ENCODE peak calls at places on chromosomes 4 and X, in seven cellular contexts. K is fibroblast of villous mesenchyme, V is MM.1S, Y is endothelial cell, N is nephron progenitor cell, Z is breast epithelium, W is activated B cell treated with CpG ODN at 0.5 μM for 24 hours. H is an unnamed sample.

GRCh38 chrX:13868481-13869040 is 51.7 kb upstream of the GPM6B start:
- DNase-seq in K (peak; percentile 54), V (no peak), Y (no peak), N (no peak), Z (no peak), W (no peak), H (no peak)

GRCh38 chrX:31546130-31546529 is 474.3 kb upstream of the FTHL17 start:
- DNase-seq in K (peak; percentile 44), V (no peak), Y (no peak), N (no peak), Z (no peak), W (no peak), H (no peak)

GRCh38 chr4:185734214-185734613 is 77.8 kb downstream of the SORBS2 start:
- DNase-seq in K (no peak), V (peak; percentile 25), Y (no peak), N (no peak), Z (no peak), W (no peak), H (no peak)

GRCh38 chr4:140180577-140180976 is 26.6 kb upstream of the MAML3 start:
- DNase-seq in K (no peak), V (no peak), Y (no peak), N (no peak), Z (no peak), W (no peak), H (no peak)

GRCh38 chr4:85929926-85930325 is 429.9 kb downstream of the MAPK10 start:
- DNase-seq in K (no peak), V (no peak), Y (peak; percentile 12), N (peak; percentile 40), Z (no peak), W (no peak), H (no peak)

GRCh38 chrX:84907324-84907946 is 96.2 kb upstream of the APOOL start:
- DNase-seq in K (peak; percentile 7), V (peak; percentile 13), Y (no peak), N (no peak), Z (no peak), W (no peak), H (no peak)

GRCh38 chr4:159188646-159189045 is 85.8 kb downstream of the RAPGEF2 start:
- DNase-seq in K (no peak), V (no peak), Y (no peak), N (no peak), Z (no peak), W (no peak), H (no peak)

GRCh38 chr4:17762705-17763104 is 18.7 kb downstream of the FAM184B start:
- DNase-seq in K (peak; percentile 37), V (no peak), Y (no peak), N (no peak), Z (no peak), W (no peak), H (no peak)

GRCh38 chrX:107747596-107748161 is 27.9 kb downstream of the TSC22D3 start:
- DNase-seq in K (peak; percentile 63), V (no peak), Y (no peak), N (no peak), Z (no peak), W (no peak), H (no peak)

GRCh38 chrX:15242899-15243555 is 26.9 kb downstream of the ASB9 start:
- DNase-seq in K (peak; percentile 74), V (peak; percentile 38), Y (peak; percentile 6), N (peak; percentile 7), Z (no peak), W (no peak), H (peak; percentile 27)

GRCh38 chr4:26583538-26583864 is 383 bp upstream of the TBC1D19 start:
- DNase-seq in K (no peak), V (no peak), Y (no peak), N (no peak), Z (no peak), W (no peak), H (no peak)

GRCh38 chr4:168755643-168756482 is 254.2 kb downstream of the CBR4 start:
- DNase-seq in K (peak; percentile 47), V (no peak), Y (no peak), N (no peak), Z (no peak), W (no peak), H (no peak)

GRCh38 chrX:29690061-29690460 is 525.3 kb upstream of the MAGEB2 start:
- DNase-seq in K (peak; percentile 47), V (no peak), Y (no peak), N (no peak), Z (no peak), W (no peak), H (no peak)

GRCh38 chrX:29691044-29691443 is 524.3 kb upstream of the MAGEB2 start:
- DNase-seq in K (no peak), V (no peak), Y (no peak), N (no peak), Z (no peak), W (no peak), H (no peak)

GRCh38 chrX:29687687-29688086 is 527.7 kb upstream of the MAGEB2 start:
- DNase-seq in K (peak; percentile 43), V (no peak), Y (no peak), N (no peak), Z (no peak), W (no peak), H (no peak)
- TF ChIP-seq CTCF in K (peak; percentile 15), V (no peak), Y (no peak), N (no peak), Z (no peak), W (no peak), H (no peak)

GRCh38 chr4:8409271-8410065 is 31.1 kb downstream of the ACOX3 start:
- DNase-seq in K (peak; percentile 76), V (no peak), Y (no peak), N (peak; percentile 35), Z (no peak), W (no peak), H (no peak)

GRCh38 chr4:8405516-8405875 is 35.0 kb downstream of the ACOX3 start:
- DNase-seq in K (no peak), V (no peak), Y (no peak), N (no peak), Z (no peak), W (no peak), H (no peak)

GRCh38 chr4:8407756-8408155 is 32.8 kb downstream of the ACOX3 start:
- DNase-seq in K (no peak), V (no peak), Y (no peak), N (no peak), Z (no peak), W (no peak), H (no peak)

GRCh38 chr4:8404791-8405515 is 35.6 kb downstream of the ACOX3 start:
- DNase-seq in K (no peak), V (no peak), Y (no peak), N (no peak), Z (no peak), W (no peak), H (no peak)

DNA sequence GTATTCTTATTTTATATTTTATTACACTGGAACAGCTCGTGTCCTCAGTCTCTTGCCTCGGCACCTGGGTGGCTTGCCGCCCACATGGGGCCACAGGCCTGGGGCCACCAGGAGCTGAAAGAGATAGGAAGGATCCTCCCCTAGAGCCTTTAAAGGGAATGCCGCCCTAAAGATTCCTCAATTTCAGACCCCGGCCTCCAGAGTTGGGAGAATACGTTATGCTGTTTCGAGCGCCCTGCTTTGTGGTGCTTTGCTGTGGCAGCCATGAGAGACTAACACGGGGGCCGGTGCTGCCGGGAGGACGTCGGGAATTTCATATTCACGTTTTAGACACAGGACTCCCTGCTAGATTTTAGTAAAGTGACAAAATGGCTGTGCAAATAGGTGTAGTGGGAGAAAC is 33.2 kb downstream of the ACOX3 start:
- DNase-seq in K (no peak), V (no peak), Y (no peak), N (no peak), Z (no peak), W (no peak), H (no peak)
- TF ChIP-seq CTCF in K (no peak), V (no peak), Y (no peak), N (no peak), Z (no peak), W (no peak), H (no peak)

GRCh38 chrX:96126182-96126581 is 558.5 kb upstream of the DIAPH2 start:
- DNase-seq in K (no peak), V (no peak), Y (no peak), N (no peak), Z (no peak), W (no peak), H (no peak)
- TF ChIP-seq CTCF in K (no peak), V (no peak), Y (peak; percentile 13), N (no peak), Z (no peak), W (no peak), H (peak; percentile 33)

GRCh38 chrX:70496491-70496890 is 51.9 kb downstream of the DLG3 start:
- DNase-seq in K (no peak), V (no peak), Y (no peak), N (no peak), Z (no peak), W (no peak), H (no peak)
- TF ChIP-seq CTCF in K (no peak), V (no peak), Y (no peak), N (no peak), Z (no peak), W (no peak), H (no peak)

DNA sequence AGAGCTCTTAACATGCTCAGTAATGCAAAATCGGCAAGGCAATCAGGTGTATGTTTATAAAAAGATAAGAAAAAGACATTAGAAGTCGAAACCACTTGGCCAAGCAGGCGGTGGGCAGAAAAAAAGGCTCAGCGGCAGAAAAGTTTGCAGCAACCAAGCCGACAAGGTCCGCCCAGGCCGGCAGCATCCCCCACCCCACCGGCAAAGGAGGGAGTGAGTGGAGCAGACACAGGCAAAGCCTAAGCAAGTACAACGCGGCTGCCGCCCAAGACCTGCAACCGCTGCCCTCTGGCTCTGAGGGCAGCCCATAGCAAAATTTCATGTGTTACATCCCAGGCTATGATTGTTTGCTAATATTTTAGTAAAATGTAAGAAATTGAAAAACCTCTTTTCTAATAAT is 125.4 kb upstream of the ZCCHC13 start:
- DNase-seq in K (no peak), V (no peak), Y (peak; percentile 3), N (peak; percentile 53), Z (no peak), W (no peak), H (peak; percentile 22)
- TF ChIP-seq CTCF in K (no peak), V (no peak), Y (no peak), N (no peak), Z (no peak), W (no peak), H (no peak)

GRCh38 chrX:5617666-5618065 is 611.0 kb downstream of the NLGN4X start:
- DNase-seq in K (no peak), V (no peak), Y (no peak), N (no peak), Z (no peak), W (no peak), H (no peak)
- TF ChIP-seq CTCF in K (no peak), V (no peak), Y (no peak), N (no peak), Z (no peak), W (no peak), H (no peak)

GRCh38 chrX:23908219-23909003 is 605 bp downstream of the CXorf58 start:
- DNase-seq in K (no peak), V (peak; percentile 65), Y (peak; percentile 13), N (peak; percentile 20), Z (no peak), W (no peak), H (no peak)
- TF ChIP-seq CTCF in K (peak; percentile 35), V (peak; percentile 64), Y (peak; percentile 16), N (no peak), Z (no peak), W (no peak), H (no peak)

DNA sequence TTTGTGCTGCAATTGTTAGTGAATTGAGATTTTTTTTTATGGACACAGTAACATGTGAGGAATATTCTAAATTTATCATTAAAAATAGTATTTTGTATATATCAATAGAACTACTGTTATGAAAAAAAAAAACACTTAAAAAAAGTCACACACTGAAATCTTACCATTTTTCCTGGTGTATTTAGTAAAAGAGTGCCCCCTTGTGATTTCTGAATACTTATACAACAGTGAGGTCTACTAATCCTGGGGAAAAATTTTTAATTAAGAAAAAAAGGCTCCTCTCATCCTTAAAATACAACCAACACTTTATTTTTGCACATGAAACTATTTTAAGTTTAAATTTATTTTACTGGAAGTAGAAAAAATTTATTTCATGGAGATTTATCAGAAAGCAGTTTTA is 56.4 kb upstream of the SPOCK3 start:
- DNase-seq in K (peak; percentile 0), V (peak; percentile 23), Y (no peak), N (no peak), Z (no peak), W (no peak), H (no peak)
- TF ChIP-seq CTCF in K (peak; percentile 3), V (peak; percentile 36), Y (peak; percentile 48), N (peak; percentile 48), Z (no peak), W (no peak), H (peak; percentile 30)